ENCODE peak calls at places on chromosome 19, in five cellular contexts. One of them, this sample, is unnamed.
A peak's percentile ranks its signal among the peaks of the same experiment; 100 is the strongest.

GRCh38 chr19:47723573-47723923 is 10.3 kb downstream of the EHD2 start:
- DNase-seq in CD4-positive, alpha-beta T cell: no peak
- DNase-seq in CD4-positive, CD25-positive, alpha-beta regulatory T cell: no peak
- DNase-seq in AG04449: no peak
- DNase-seq in activated CD4-positive, alpha-beta T cell treated with anti-CD3 and anti-CD28 coated beads for 24 hours: no peak
- DNase-seq in this sample: no peak

GRCh38 chr19:10113964-10114650 is 2.6 kb downstream of the P2RY11 start:
- DNase-seq in activated CD4-positive, alpha-beta T cell treated with anti-CD3 and anti-CD28 coated beads for 24 hours: no peak
- DNase-seq in AG04449: no peak
- DNase-seq in CD4-positive, CD25-positive, alpha-beta regulatory T cell: no peak
- DNase-seq in CD4-positive, alpha-beta T cell: no peak
- DNase-seq in this sample: no peak

GRCh38 chr19:56837492-56837891 is 3.0 kb downstream of the PEG3 start:
- DNase-seq in AG04449: no peak
- DNase-seq in CD4-positive, alpha-beta T cell: no peak
- DNase-seq in activated CD4-positive, alpha-beta T cell treated with anti-CD3 and anti-CD28 coated beads for 24 hours: no peak
- DNase-seq in CD4-positive, CD25-positive, alpha-beta regulatory T cell: no peak
- DNase-seq in this sample: no peak

GRCh38 chr19:48895226-48895625 is 3.3 kb downstream of the TULP2 start:
- DNase-seq in CD4-positive, CD25-positive, alpha-beta regulatory T cell: no peak
- DNase-seq in CD4-positive, alpha-beta T cell: no peak
- DNase-seq in AG04449: no peak
- DNase-seq in activated CD4-positive, alpha-beta T cell treated with anti-CD3 and anti-CD28 coated beads for 24 hours: no peak
- DNase-seq in this sample: no peak

GRCh38 chr19:19591133-19591825 is 27.2 kb downstream of the PBX4 start:
- DNase-seq in activated CD4-positive, alpha-beta T cell treated with anti-CD3 and anti-CD28 coated beads for 24 hours: no peak
- DNase-seq in CD4-positive, CD25-positive, alpha-beta regulatory T cell: peak; percentile 51
- DNase-seq in CD4-positive, alpha-beta T cell: peak; percentile 52
- DNase-seq in AG04449: peak; percentile 97
- DNase-seq in this sample: peak; percentile 46

GRCh38 chr19:45456500-45456815 is 11.3 kb upstream of the FOSB start:
- DNase-seq in AG04449: no peak
- DNase-seq in activated CD4-positive, alpha-beta T cell treated with anti-CD3 and anti-CD28 coated beads for 24 hours: no peak
- DNase-seq in CD4-positive, CD25-positive, alpha-beta regulatory T cell: no peak
- DNase-seq in CD4-positive, alpha-beta T cell: no peak
- DNase-seq in this sample: no peak

GRCh38 chr19:5250127-5250659 is 90.4 kb downstream of the PTPRS start:
- DNase-seq in AG04449: no peak
- DNase-seq in CD4-positive, alpha-beta T cell: no peak
- DNase-seq in CD4-positive, CD25-positive, alpha-beta regulatory T cell: no peak
- DNase-seq in activated CD4-positive, alpha-beta T cell treated with anti-CD3 and anti-CD28 coated beads for 24 hours: no peak
- DNase-seq in this sample: no peak

GRCh38 chr19:18160792-18161690 is 8.1 kb downstream of the PIK3R2 start:
- DNase-seq in CD4-positive, alpha-beta T cell: peak; percentile 84
- DNase-seq in CD4-positive, CD25-positive, alpha-beta regulatory T cell: peak; percentile 82
- DNase-seq in activated CD4-positive, alpha-beta T cell treated with anti-CD3 and anti-CD28 coated beads for 24 hours: peak; percentile 72
- DNase-seq in AG04449: no peak
- DNase-seq in this sample: peak; percentile 93

GRCh38 chr19:3785938-3786824 is at the start of gene MATK:
- DNase-seq in AG04449: no peak
- DNase-seq in activated CD4-positive, alpha-beta T cell treated with anti-CD3 and anti-CD28 coated beads for 24 hours: peak; percentile 21
- DNase-seq in CD4-positive, CD25-positive, alpha-beta regulatory T cell: no peak
- DNase-seq in CD4-positive, alpha-beta T cell: no peak
- DNase-seq in this sample: peak; percentile 71

GRCh38 chr19:4606921-4607678 is 32.2 kb upstream of the TNFAIP8L1 start:
- DNase-seq in activated CD4-positive, alpha-beta T cell treated with anti-CD3 and anti-CD28 coated beads for 24 hours: no peak
- DNase-seq in CD4-positive, alpha-beta T cell: no peak
- DNase-seq in AG04449: no peak
- DNase-seq in CD4-positive, CD25-positive, alpha-beta regulatory T cell: no peak
- DNase-seq in this sample: no peak

GRCh38 chr19:38678217-38678890 is 30.9 kb downstream of the ACTN4 start:
- DNase-seq in activated CD4-positive, alpha-beta T cell treated with anti-CD3 and anti-CD28 coated beads for 24 hours: no peak
- DNase-seq in CD4-positive, alpha-beta T cell: no peak
- DNase-seq in AG04449: no peak
- DNase-seq in CD4-positive, CD25-positive, alpha-beta regulatory T cell: no peak
- DNase-seq in this sample: no peak

GRCh38 chr19:35903550-35904179 is 1.3 kb downstream of the HCST start:
- DNase-seq in AG04449: peak; percentile 17
- DNase-seq in CD4-positive, CD25-positive, alpha-beta regulatory T cell: peak; percentile 89
- DNase-seq in activated CD4-positive, alpha-beta T cell treated with anti-CD3 and anti-CD28 coated beads for 24 hours: peak; percentile 80
- DNase-seq in CD4-positive, alpha-beta T cell: peak; percentile 87
- DNase-seq in this sample: peak; percentile 93

GRCh38 chr19:12806242-12807131 is at the start of gene RNASEH2A:
- DNase-seq in CD4-positive, CD25-positive, alpha-beta regulatory T cell: peak; percentile 84
- DNase-seq in CD4-positive, alpha-beta T cell: peak; percentile 86
- DNase-seq in activated CD4-positive, alpha-beta T cell treated with anti-CD3 and anti-CD28 coated beads for 24 hours: peak; percentile 84
- DNase-seq in AG04449: no peak
- DNase-seq in this sample: peak; percentile 91

This sample was measured in stimulated activated effector memory CD8-positive, alpha-beta T cell treated with anti-CD3 and anti-CD28 coated beads, Interleukin-12 subunit alpha, Interleukin-12 subunit beta, amount 100 ng/mL, for 72 hours.